ENCODE peak calls at places on chromosomes 1 and 21, in five cellular contexts. N is Caco-2, U is heart left ventricle, T is upper lobe of right lung, I is tibial artery. Q is an unnamed sample. For H3K9me3, the result is how much of the 10 kb centered on the place peaks cover.

GRCh38 chr21:44539031-44539430 is 964 bp downstream of the KRTAP10-1 start:
- DNase-seq in N (no peak), U (no peak), T (peak), I (no peak), Q (no peak)

GRCh38 chr1:93690921-93691789 is 9.5 kb upstream of the BCAR3 start:
- DNase-seq in N (no peak), U (no peak), T (no peak), I (no peak), Q (peak)

GRCh38 chr1:240234477-240235225 is 143.0 kb downstream of the FMN2 start:
- DNase-seq in N (no peak), U (no peak), T (no peak), I (no peak), Q (no peak)

GRCh38 chr1:205319081-205320018 is 2.2 kb downstream of the NUAK2 start:
- DNase-seq in N (no peak), U (no peak), T (peak), I (peak), Q (peak)

GRCh38 chr1:13820055-13820454 is 120.1 kb downstream of the PRDM2 start:
- DNase-seq in N (no peak), U (no peak), T (no peak), I (no peak), Q (no peak)

GRCh38 chr1:60620107-60620506 is 462.3 kb upstream of the NFIA start:
- DNase-seq in N (no peak), U (no peak), T (no peak), I (no peak), Q (no peak)

GRCh38 chr1:19441048-19441447 is 44.3 kb downstream of the CAPZB start:
- DNase-seq in N (no peak), U (no peak), T (no peak), I (no peak), Q (no peak)

GRCh38 chr1:228723287-228723686 is 12.0 kb upstream of the RHOU start:
- DNase-seq in N (no peak), U (no peak), T (no peak), I (no peak), Q (no peak)

GRCh38 chr21:21200103-21200938 is 202.1 kb downstream of the NCAM2 start:
- DNase-seq in N (no peak), U (no peak), T (no peak), I (peak), Q (no peak)

GRCh38 chr1:80542231-80542630 is 1258.5 kb upstream of the ADGRL2 start:
- DNase-seq in N (no peak), U (no peak), T (no peak), I (no peak), Q (no peak)

GRCh38 chr1:4500441-4500840 is 154.0 kb upstream of the AJAP1 start:
- DNase-seq in N (no peak), U (no peak), T (no peak), I (no peak), Q (no peak)

DNA sequence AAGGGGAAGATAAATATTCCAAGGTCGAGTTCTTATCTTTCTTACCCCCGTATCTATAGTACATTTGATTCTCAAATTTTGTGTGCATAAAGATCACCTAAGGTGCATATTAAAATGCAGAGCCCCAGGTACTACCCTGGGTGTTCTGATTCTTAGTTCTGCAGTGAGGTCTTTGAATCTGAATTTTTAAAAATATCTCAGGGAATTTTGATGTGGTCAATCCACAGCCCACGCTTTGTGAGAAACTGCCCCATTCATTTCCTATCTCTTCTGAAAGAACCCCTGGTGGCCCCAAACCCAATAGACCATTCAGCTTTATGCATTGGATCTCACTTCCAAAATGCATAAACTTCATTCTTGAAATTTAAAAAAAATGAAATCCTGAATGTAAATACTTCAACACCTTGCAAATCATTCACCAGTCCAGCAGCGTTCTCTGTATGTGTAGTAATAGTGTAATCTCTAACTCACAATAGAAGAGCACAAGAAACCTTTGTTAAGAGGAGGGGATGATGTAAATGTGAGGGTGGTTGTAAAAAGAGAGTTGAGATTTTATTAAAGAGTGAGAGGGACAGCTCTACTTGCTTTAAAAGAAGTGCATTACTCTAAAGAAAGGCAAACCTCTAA is 108.8 kb upstream of the ZP4 start:
- DNase-seq in N (no peak), U (no peak), T (no peak), I (no peak), Q (no peak)
- H3K9me3 ChIP-seq in N (under half), U (under half), T (under half), I (under half), Q (under half)

GRCh38 chr1:219067350-219067712 is 106.3 kb upstream of the LYPLAL1 start:
- DNase-seq in N (no peak), U (no peak), T (no peak), I (no peak), Q (no peak)
- TF ChIP-seq CTCF in N (no peak), U (peak), T (no peak), I (no peak), Q (no peak)

GRCh38 chr1:2822621-2823145 is 21.2 kb upstream of the TTC34 start:
- DNase-seq in N (no peak), U (no peak), T (no peak), I (no peak), Q (no peak)
- H3K9me3 ChIP-seq in N (under half), U (under half), T (under half), I (under half), Q (under half)

GRCh38 chr1:230215049-230215448 is 148.0 kb downstream of the GALNT2 start:
- DNase-seq in N (no peak), U (no peak), T (no peak), I (peak), Q (peak)
- TF ChIP-seq CTCF in N (peak), U (peak), T (peak), I (peak), Q (peak)

DNA sequence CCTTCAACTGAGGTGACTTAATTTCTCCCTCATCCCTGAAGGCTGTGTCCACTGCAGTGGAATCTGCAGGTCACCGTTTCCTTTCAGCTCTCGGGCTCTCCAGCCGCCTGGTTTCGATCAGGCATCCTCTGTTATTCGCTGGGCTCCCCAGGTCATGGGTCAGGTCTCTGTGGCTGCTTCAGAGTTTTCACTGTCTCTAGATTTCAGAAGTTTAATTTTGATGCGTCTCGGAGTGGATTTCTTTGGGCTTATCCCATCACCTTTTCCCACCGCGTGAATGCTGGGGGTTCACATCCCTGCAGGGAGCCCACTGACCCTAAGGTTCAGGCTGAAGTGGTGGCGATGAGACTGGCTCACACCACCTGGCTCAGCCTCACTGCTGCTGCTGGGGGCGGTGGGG is 3.3 kb downstream of the ACTRT2 start:
- DNase-seq in N (no peak), U (no peak), T (peak), I (no peak), Q (no peak)
- H3K9me3 ChIP-seq in N (under half), U (under half), T (under half), I (under half), Q (under half)

GRCh38 chr1:27522148-27522859 is 32.3 kb upstream of the WASF2 start:
- DNase-seq in N (no peak), U (no peak), T (no peak), I (peak), Q (peak)
- TF ChIP-seq CTCF in N (no peak), U (no peak), T (no peak), I (no peak), Q (no peak)

GRCh38 chr21:38223893-38224540 is 32.8 kb upstream of the KCNJ15 start:
- DNase-seq in N (no peak), U (no peak), T (no peak), I (no peak), Q (no peak)
- H3K9me3 ChIP-seq in N (under half), U (under half), T (under half), I (under half), Q (under half)

DNA sequence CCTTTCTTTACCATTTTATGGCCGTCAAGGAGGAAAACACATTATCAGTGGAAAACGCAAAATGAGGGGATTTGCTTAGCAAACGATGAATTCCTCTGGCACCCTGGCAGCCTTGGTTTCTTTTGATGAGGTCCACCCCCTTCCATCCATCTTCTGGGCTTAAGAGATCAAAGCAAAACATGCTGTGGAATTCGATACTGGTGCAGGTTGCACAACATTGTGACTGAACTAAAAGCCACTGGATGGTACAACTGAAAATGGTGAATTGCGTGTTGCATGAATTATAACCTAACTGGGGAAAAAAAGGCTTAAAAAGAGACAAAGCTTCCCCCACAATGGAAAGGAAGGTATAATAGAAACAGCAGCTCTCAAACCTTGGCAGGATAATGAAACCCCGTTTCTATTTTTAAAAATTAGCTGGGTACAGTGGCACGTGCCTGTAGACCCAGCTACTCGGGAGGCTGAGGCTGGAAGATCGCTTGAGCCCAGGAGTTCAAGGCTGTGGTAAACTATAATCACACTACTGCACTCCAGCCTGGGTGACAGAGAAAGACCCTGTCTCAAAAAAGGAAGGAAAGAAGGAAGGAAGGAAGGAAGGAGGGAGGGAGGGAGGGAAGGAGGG is 29.1 kb upstream of the LGALS8 start:
- DNase-seq in N (peak), U (no peak), T (no peak), I (no peak), Q (no peak)
- TF ChIP-seq CTCF in N (no peak), U (no peak), T (no peak), I (no peak), Q (no peak)

GRCh38 chr21:10463156-10463555 is 58.2 kb upstream of the TPTE start:
- DNase-seq in N (no peak), U (no peak), T (no peak), I (no peak), Q (no peak)
- H3K9me3 ChIP-seq in N (under half), U (under half), T (under half), I (under half), Q (half or more)

Q was measured in mucosa of descending colon.